ENCODE peak calls at places on chromosomes 4 and X, in eight cellular contexts. One of them, this sample, is unnamed.

GRCh38 chrX:50183891-50184290 is 16.9 kb downstream of the AKAP4 start:
- DNase-seq in sigmoid colon: no peak
- DNase-seq in lower lobe of right lung: no peak
- DNase-seq in tibial nerve: no peak
- DNase-seq in naive thymus-derived CD4-positive, alpha-beta T cell: no peak
- DNase-seq in MG63: no peak
- DNase-seq in pancreas: no peak
- DNase-seq in heart right ventricle: no peak
- DNase-seq in this sample: no peak

GRCh38 chr4:2288051-2288541 is 26.2 kb upstream of the MXD4 start:
- DNase-seq in sigmoid colon: peak; percentile 43
- DNase-seq in lower lobe of right lung: peak; percentile 29
- DNase-seq in tibial nerve: no peak
- DNase-seq in naive thymus-derived CD4-positive, alpha-beta T cell: peak; percentile 7
- DNase-seq in MG63: no peak
- DNase-seq in pancreas: no peak
- DNase-seq in heart right ventricle: no peak
- DNase-seq in this sample: no peak

GRCh38 chrX:50747471-50747900 is 66.5 kb downstream of the SHROOM4 start:
- DNase-seq in sigmoid colon: no peak
- DNase-seq in lower lobe of right lung: no peak
- DNase-seq in tibial nerve: no peak
- DNase-seq in naive thymus-derived CD4-positive, alpha-beta T cell: no peak
- DNase-seq in MG63: peak; percentile 6
- DNase-seq in pancreas: no peak
- DNase-seq in heart right ventricle: no peak
- DNase-seq in this sample: no peak

GRCh38 chr4:186192068-186192751 is 843 bp downstream of the CYP4V2 start:
- DNase-seq in sigmoid colon: peak; percentile 81
- DNase-seq in lower lobe of right lung: no peak
- DNase-seq in tibial nerve: no peak
- DNase-seq in naive thymus-derived CD4-positive, alpha-beta T cell: peak; percentile 27
- DNase-seq in MG63: peak; percentile 72
- DNase-seq in pancreas: no peak
- DNase-seq in heart right ventricle: no peak
- DNase-seq in this sample: no peak

GRCh38 chr4:22553560-22553959 is 37.7 kb upstream of the ADGRA3 start:
- DNase-seq in sigmoid colon: no peak
- DNase-seq in lower lobe of right lung: no peak
- DNase-seq in tibial nerve: no peak
- DNase-seq in naive thymus-derived CD4-positive, alpha-beta T cell: no peak
- DNase-seq in MG63: no peak
- DNase-seq in pancreas: no peak
- DNase-seq in heart right ventricle: no peak
- DNase-seq in this sample: no peak

GRCh38 chr4:185470503-185471195 is 884 bp downstream of the CCDC110 start:
- DNase-seq in sigmoid colon: peak; percentile 86
- DNase-seq in lower lobe of right lung: peak; percentile 79
- DNase-seq in tibial nerve: peak; percentile 43
- DNase-seq in naive thymus-derived CD4-positive, alpha-beta T cell: peak; percentile 47
- DNase-seq in MG63: peak; percentile 7
- DNase-seq in pancreas: peak; percentile 89
- DNase-seq in heart right ventricle: peak; percentile 64
- DNase-seq in this sample: no peak

GRCh38 chr4:105179539-105180401 is 33.1 kb downstream of the TET2 start:
- DNase-seq in sigmoid colon: no peak
- DNase-seq in lower lobe of right lung: no peak
- DNase-seq in tibial nerve: no peak
- DNase-seq in naive thymus-derived CD4-positive, alpha-beta T cell: no peak
- DNase-seq in MG63: no peak
- DNase-seq in pancreas: no peak
- DNase-seq in heart right ventricle: no peak
- DNase-seq in this sample: no peak

GRCh38 chr4:453267-453666 is 45.7 kb downstream of the ZNF721 start:
- DNase-seq in sigmoid colon: no peak
- DNase-seq in lower lobe of right lung: no peak
- DNase-seq in tibial nerve: no peak
- DNase-seq in naive thymus-derived CD4-positive, alpha-beta T cell: no peak
- DNase-seq in MG63: no peak
- DNase-seq in pancreas: no peak
- DNase-seq in heart right ventricle: no peak
- DNase-seq in this sample: no peak

GRCh38 chr4:123349401-123350190 is 47.0 kb upstream of the SPRY1 start:
- DNase-seq in sigmoid colon: no peak
- DNase-seq in lower lobe of right lung: no peak
- DNase-seq in tibial nerve: no peak
- DNase-seq in naive thymus-derived CD4-positive, alpha-beta T cell: no peak
- DNase-seq in MG63: no peak
- DNase-seq in pancreas: no peak
- DNase-seq in heart right ventricle: no peak
- DNase-seq in this sample: no peak

GRCh38 chr4:138222041-138222440 is 20.1 kb downstream of the SLC7A11 start:
- DNase-seq in sigmoid colon: no peak
- DNase-seq in lower lobe of right lung: no peak
- DNase-seq in tibial nerve: no peak
- DNase-seq in naive thymus-derived CD4-positive, alpha-beta T cell: no peak
- DNase-seq in MG63: peak; percentile 68
- DNase-seq in pancreas: no peak
- DNase-seq in heart right ventricle: no peak
- DNase-seq in this sample: no peak

GRCh38 chr4:87011340-87012034 is 76.7 kb downstream of the AFF1 start:
- DNase-seq in sigmoid colon: no peak
- DNase-seq in lower lobe of right lung: no peak
- DNase-seq in tibial nerve: no peak
- DNase-seq in naive thymus-derived CD4-positive, alpha-beta T cell: no peak
- DNase-seq in MG63: peak; percentile 9
- DNase-seq in pancreas: no peak
- DNase-seq in heart right ventricle: no peak
- DNase-seq in this sample: no peak

GRCh38 chr4:114163051-114163450 is 183.6 kb upstream of the ARSJ start:
- DNase-seq in sigmoid colon: no peak
- DNase-seq in lower lobe of right lung: no peak
- DNase-seq in tibial nerve: no peak
- DNase-seq in naive thymus-derived CD4-positive, alpha-beta T cell: no peak
- DNase-seq in MG63: no peak
- DNase-seq in pancreas: no peak
- DNase-seq in heart right ventricle: no peak
- DNase-seq in this sample: no peak

GRCh38 chrX:40176256-40176978 is 78.7 kb upstream of the BCOR start:
- DNase-seq in sigmoid colon: peak; percentile 86
- DNase-seq in lower lobe of right lung: peak; percentile 82
- DNase-seq in tibial nerve: no peak
- DNase-seq in naive thymus-derived CD4-positive, alpha-beta T cell: peak; percentile 78
- DNase-seq in MG63: peak; percentile 62
- DNase-seq in pancreas: peak; percentile 84
- DNase-seq in heart right ventricle: peak; percentile 80
- DNase-seq in this sample: peak; percentile 64

GRCh38 chr4:82799006-82799881 is 648 bp upstream of the SCD5 start:
- DNase-seq in sigmoid colon: no peak
- DNase-seq in lower lobe of right lung: no peak
- DNase-seq in tibial nerve: no peak
- DNase-seq in naive thymus-derived CD4-positive, alpha-beta T cell: no peak
- DNase-seq in MG63: no peak
- DNase-seq in pancreas: no peak
- DNase-seq in heart right ventricle: no peak
- DNase-seq in this sample: no peak

GRCh38 chr4:152634110-152634760 is 45.6 kb downstream of the TMEM154 start:
- DNase-seq in sigmoid colon: no peak
- DNase-seq in lower lobe of right lung: no peak
- DNase-seq in tibial nerve: no peak
- DNase-seq in naive thymus-derived CD4-positive, alpha-beta T cell: no peak
- DNase-seq in MG63: no peak
- DNase-seq in pancreas: no peak
- DNase-seq in heart right ventricle: no peak
- DNase-seq in this sample: no peak

GRCh38 chr4:110005461-110006056 is 92.9 kb downstream of the EGF start:
- DNase-seq in sigmoid colon: no peak
- DNase-seq in lower lobe of right lung: no peak
- DNase-seq in tibial nerve: no peak
- DNase-seq in naive thymus-derived CD4-positive, alpha-beta T cell: peak; percentile 39
- DNase-seq in MG63: no peak
- DNase-seq in pancreas: no peak
- DNase-seq in heart right ventricle: no peak
- DNase-seq in this sample: no peak

GRCh38 chrX:75273483-75273882 is 402 bp upstream of the UPRT start:
- DNase-seq in sigmoid colon: no peak
- DNase-seq in lower lobe of right lung: no peak
- DNase-seq in tibial nerve: no peak
- DNase-seq in naive thymus-derived CD4-positive, alpha-beta T cell: no peak
- DNase-seq in MG63: no peak
- DNase-seq in pancreas: no peak
- DNase-seq in heart right ventricle: no peak
- DNase-seq in this sample: no peak

GRCh38 chr4:148030486-148030885 is 298.6 kb downstream of the ARHGAP10 start:
- DNase-seq in sigmoid colon: no peak
- DNase-seq in lower lobe of right lung: no peak
- DNase-seq in tibial nerve: no peak
- DNase-seq in naive thymus-derived CD4-positive, alpha-beta T cell: no peak
- DNase-seq in MG63: no peak
- DNase-seq in pancreas: no peak
- DNase-seq in heart right ventricle: no peak
- DNase-seq in this sample: no peak

GRCh38 chr4:167524091-167524490 is 289.8 kb upstream of the SPOCK3 start:
- DNase-seq in sigmoid colon: no peak
- DNase-seq in lower lobe of right lung: no peak
- DNase-seq in tibial nerve: no peak
- DNase-seq in naive thymus-derived CD4-positive, alpha-beta T cell: no peak
- DNase-seq in MG63: no peak
- DNase-seq in pancreas: no peak
- DNase-seq in heart right ventricle: no peak
- DNase-seq in this sample: no peak

GRCh38 chr4:111323496-111323895 is 700.6 kb upstream of the PITX2 start:
- DNase-seq in sigmoid colon: no peak
- DNase-seq in lower lobe of right lung: no peak
- DNase-seq in tibial nerve: no peak
- DNase-seq in naive thymus-derived CD4-positive, alpha-beta T cell: no peak
- DNase-seq in MG63: no peak
- DNase-seq in pancreas: no peak
- DNase-seq in heart right ventricle: no peak
- DNase-seq in this sample: no peak

GRCh38 chr4:175456131-175456530 is 355.9 kb downstream of the GPM6A start:
- DNase-seq in sigmoid colon: no peak
- DNase-seq in lower lobe of right lung: no peak
- DNase-seq in tibial nerve: no peak
- DNase-seq in naive thymus-derived CD4-positive, alpha-beta T cell: no peak
- DNase-seq in MG63: no peak
- DNase-seq in pancreas: no peak
- DNase-seq in heart right ventricle: no peak
- DNase-seq in this sample: no peak

DNA sequence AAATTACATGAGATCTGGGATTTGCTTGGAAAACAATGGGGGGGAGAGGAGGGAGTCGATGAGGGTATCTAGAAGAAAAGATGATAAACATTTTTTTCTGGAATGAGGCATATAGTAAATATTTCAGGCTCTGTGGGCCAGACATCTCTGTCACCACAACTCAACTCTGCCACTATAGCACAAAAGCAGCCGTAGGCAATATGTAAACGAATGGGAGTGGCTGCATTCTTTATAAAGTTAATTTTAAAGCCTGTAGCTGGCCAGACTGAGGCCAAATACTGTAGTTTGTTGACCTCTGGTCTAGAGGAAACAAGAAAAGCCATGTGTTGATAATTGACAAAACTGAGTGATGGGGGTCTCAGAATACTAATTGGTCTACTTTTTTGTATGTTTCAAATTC is 14.1 kb upstream of the TCEANC start:
- DNase-seq in sigmoid colon: no peak
- DNase-seq in lower lobe of right lung: no peak
- DNase-seq in tibial nerve: no peak
- DNase-seq in naive thymus-derived CD4-positive, alpha-beta T cell: no peak
- DNase-seq in MG63: no peak
- DNase-seq in pancreas: no peak
- DNase-seq in heart right ventricle: no peak
- DNase-seq in this sample: no peak
- H3K9me3 ChIP-seq in sigmoid colon: no peaks in the 10 kb centered on the region
- H3K9me3 ChIP-seq in lower lobe of right lung: no peaks in the 10 kb centered on the region
- H3K9me3 ChIP-seq in tibial nerve: no peaks in the 10 kb centered on the region
- H3K9me3 ChIP-seq in naive thymus-derived CD4-positive, alpha-beta T cell: no peaks in the 10 kb centered on the region
- H3K9me3 ChIP-seq in MG63: no peaks in the 10 kb centered on the region
- H3K9me3 ChIP-seq in pancreas: no peaks in the 10 kb centered on the region
- H3K9me3 ChIP-seq in heart right ventricle: peaks cover 24% of the 10 kb centered on the region
- H3K9me3 ChIP-seq in this sample: no peaks in the 10 kb centered on the region

DNA sequence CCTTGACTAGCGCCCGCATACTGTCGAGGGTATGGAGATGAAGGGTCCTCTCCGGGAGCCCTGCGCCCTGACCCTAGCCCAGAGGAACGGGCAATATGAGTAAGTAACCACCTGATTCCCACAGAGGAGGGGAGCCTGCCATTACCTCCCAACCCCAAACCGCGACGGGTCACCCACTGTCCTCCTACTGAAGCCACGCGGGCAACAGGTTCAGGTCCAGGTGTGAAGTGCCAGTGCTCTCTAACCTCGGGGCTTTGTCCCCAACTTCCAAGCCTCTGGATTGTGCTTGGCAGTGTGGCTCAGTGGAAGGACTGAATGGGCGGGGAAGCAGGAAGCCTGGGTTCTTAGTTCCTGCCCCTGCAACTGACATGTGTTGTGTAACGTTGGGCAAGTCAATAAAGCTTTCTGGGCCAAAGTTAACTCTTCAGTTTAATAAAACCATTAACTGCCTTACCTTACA is 696 bp downstream of the OCRL start:
- DNase-seq in sigmoid colon: peak; percentile 69
- DNase-seq in lower lobe of right lung: peak; percentile 39
- DNase-seq in tibial nerve: no peak
- DNase-seq in naive thymus-derived CD4-positive, alpha-beta T cell: no peak
- DNase-seq in MG63: peak; percentile 2
- DNase-seq in pancreas: no peak
- DNase-seq in heart right ventricle: peak; percentile 7
- DNase-seq in this sample: no peak
- H3K9me3 ChIP-seq in sigmoid colon: no peaks in the 10 kb centered on the region
- H3K9me3 ChIP-seq in lower lobe of right lung: no peaks in the 10 kb centered on the region
- H3K9me3 ChIP-seq in tibial nerve: no peaks in the 10 kb centered on the region
- H3K9me3 ChIP-seq in naive thymus-derived CD4-positive, alpha-beta T cell: no peaks in the 10 kb centered on the region
- H3K9me3 ChIP-seq in MG63: no peaks in the 10 kb centered on the region
- H3K9me3 ChIP-seq in pancreas: no peaks in the 10 kb centered on the region
- H3K9me3 ChIP-seq in heart right ventricle: no peaks in the 10 kb centered on the region
- H3K9me3 ChIP-seq in this sample: no peaks in the 10 kb centered on the region

DNA sequence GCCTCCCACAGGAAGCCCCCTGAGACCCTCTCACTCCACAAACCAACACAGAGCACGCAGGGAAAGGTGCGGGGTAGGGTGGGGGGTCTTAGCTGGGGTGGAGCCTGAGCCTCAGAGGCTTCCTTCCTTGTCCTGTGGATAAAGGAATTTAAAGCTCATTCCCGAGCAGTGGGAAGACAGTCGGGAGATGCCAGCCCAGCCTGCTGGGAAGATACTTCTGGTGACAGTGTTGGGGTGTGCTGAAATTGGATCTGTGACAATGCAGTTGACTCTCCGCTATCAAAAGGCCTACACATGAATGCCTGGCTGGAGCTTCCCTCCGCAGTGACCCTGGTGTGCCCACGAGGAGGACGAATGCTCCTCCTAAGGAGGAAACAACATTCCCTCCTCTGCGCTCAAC is 45.5 kb downstream of the JAKMIP1 start:
- DNase-seq in sigmoid colon: no peak
- DNase-seq in lower lobe of right lung: no peak
- DNase-seq in tibial nerve: no peak
- DNase-seq in naive thymus-derived CD4-positive, alpha-beta T cell: no peak
- DNase-seq in MG63: no peak
- DNase-seq in pancreas: peak; percentile 19
- DNase-seq in heart right ventricle: no peak
- DNase-seq in this sample: no peak
- H3K9me3 ChIP-seq in sigmoid colon: no peaks in the 10 kb centered on the region
- H3K9me3 ChIP-seq in lower lobe of right lung: no peaks in the 10 kb centered on the region
- H3K9me3 ChIP-seq in tibial nerve: no peaks in the 10 kb centered on the region
- H3K9me3 ChIP-seq in naive thymus-derived CD4-positive, alpha-beta T cell: no peaks in the 10 kb centered on the region
- H3K9me3 ChIP-seq in MG63: no peaks in the 10 kb centered on the region
- H3K9me3 ChIP-seq in pancreas: no peaks in the 10 kb centered on the region
- H3K9me3 ChIP-seq in heart right ventricle: no peaks in the 10 kb centered on the region
- H3K9me3 ChIP-seq in this sample: no peaks in the 10 kb centered on the region

GRCh38 chr4:40629401-40630334 is at the start of gene RBM47:
- DNase-seq in sigmoid colon: peak; percentile 73
- DNase-seq in lower lobe of right lung: peak; percentile 89
- DNase-seq in tibial nerve: no peak
- DNase-seq in naive thymus-derived CD4-positive, alpha-beta T cell: peak; percentile 31
- DNase-seq in MG63: peak; percentile 51
- DNase-seq in pancreas: peak; percentile 90
- DNase-seq in heart right ventricle: peak; percentile 67
- DNase-seq in this sample: no peak
- H3K9me3 ChIP-seq in sigmoid colon: no peaks in the 10 kb centered on the region
- H3K9me3 ChIP-seq in lower lobe of right lung: no peaks in the 10 kb centered on the region
- H3K9me3 ChIP-seq in tibial nerve: no peaks in the 10 kb centered on the region
- H3K9me3 ChIP-seq in naive thymus-derived CD4-positive, alpha-beta T cell: no peaks in the 10 kb centered on the region
- H3K9me3 ChIP-seq in MG63: no peaks in the 10 kb centered on the region
- H3K9me3 ChIP-seq in pancreas: no peaks in the 10 kb centered on the region
- H3K9me3 ChIP-seq in heart right ventricle: no peaks in the 10 kb centered on the region
- H3K9me3 ChIP-seq in this sample: no peaks in the 10 kb centered on the region